ENCODE peak calls at places on chromosome 3, in six cellular contexts. C is HL-60; N is SHP77; M is naive thymus-derived CD8-positive, alpha-beta T cell; Y is stimulated activated CD8-positive, alpha-beta memory T cell treated with anti-CD3 and anti-CD28 coated beads, Interleukin-4, amount 100 ng/mL, for 1 hour; D is posterior cingulate gyrus. G is an unnamed sample.

GRCh38 chr3:16301490-16301889 is 36.5 kb downstream of the OXNAD1 start:
- DNase-seq in C (no peak), N (no peak), M (no peak), Y (no peak), D (no peak), G (no peak)

GRCh38 chr3:63993653-63994079 is 29.6 kb downstream of the PSMD6 start:
- DNase-seq in C (peak; percentile 35), N (peak; percentile 43), M (peak; percentile 47), Y (no peak), D (peak; percentile 88), G (peak; percentile 46)

GRCh38 chr3:34837848-34838741 is 801.2 kb upstream of the ARPP21 start:
- DNase-seq in C (no peak), N (no peak), M (no peak), Y (no peak), D (no peak), G (no peak)

GRCh38 chr3:190017575-190018288 is 103.0 kb downstream of the P3H2 start:
- DNase-seq in C (no peak), N (no peak), M (no peak), Y (no peak), D (no peak), G (no peak)

GRCh38 chr3:134487406-134487805 is 1.5 kb downstream of the CEP63 start:
- DNase-seq in C (peak; percentile 34), N (no peak), M (no peak), Y (no peak), D (no peak), G (no peak)

GRCh38 chr3:85498177-85498576 is 539.4 kb downstream of the CADM2 start:
- DNase-seq in C (no peak), N (no peak), M (no peak), Y (no peak), D (no peak), G (no peak)

GRCh38 chr3:187051724-187052364 is 87.5 kb downstream of the RPL39L start:
- DNase-seq in C (no peak), N (no peak), M (no peak), Y (no peak), D (no peak), G (no peak)

GRCh38 chr3:131083190-131083863 is 56.6 kb downstream of the NEK11 start:
- DNase-seq in C (no peak), N (peak; percentile 55), M (no peak), Y (no peak), D (peak; percentile 99), G (no peak)

GRCh38 chr3:171459942-171460225 is 321 bp downstream of the TNIK start:
- DNase-seq in C (no peak), N (no peak), M (no peak), Y (no peak), D (no peak), G (no peak)

GRCh38 chr3:16842710-16843270 is 42.0 kb upstream of the PLCL2 start:
- DNase-seq in C (no peak), N (peak; percentile 20), M (no peak), Y (no peak), D (no peak), G (no peak)

GRCh38 chr3:27568393-27568792 is 84.2 kb upstream of the SLC4A7 start:
- DNase-seq in C (no peak), N (no peak), M (no peak), Y (no peak), D (peak; percentile 90), G (peak; percentile 18)

GRCh38 chr3:49019941-49020334 is 1.6 kb upstream of the DALRD3 start:
- DNase-seq in C (no peak), N (no peak), M (no peak), Y (no peak), D (peak; percentile 35), G (no peak)

GRCh38 chr3:196842567-196843434 is 24.9 kb upstream of the SENP5 start:
- DNase-seq in C (no peak), N (no peak), M (no peak), Y (no peak), D (no peak), G (no peak)

GRCh38 chr3:97954193-97954827 is 17.9 kb downstream of the RIOX2 start:
- DNase-seq in C (no peak), N (no peak), M (no peak), Y (no peak), D (peak; percentile 58), G (no peak)

GRCh38 chr3:101292027-101292426 is 28.3 kb downstream of the IMPG2 start:
- DNase-seq in C (no peak), N (no peak), M (no peak), Y (no peak), D (no peak), G (no peak)

GRCh38 chr3:186596568-186597287 is 16.1 kb upstream of the AHSG start:
- DNase-seq in C (no peak), N (no peak), M (no peak), Y (no peak), D (no peak), G (no peak)

GRCh38 chr3:94076055-94076454 is 13.2 kb downstream of the NSUN3 start:
- DNase-seq in C (no peak), N (no peak), M (no peak), Y (no peak), D (no peak), G (no peak)

GRCh38 chr3:189839576-189839975 is 208.4 kb downstream of the TP63 start:
- DNase-seq in C (peak; percentile 34), N (no peak), M (no peak), Y (no peak), D (no peak), G (no peak)

GRCh38 chr3:72238341-72238740 is 453.4 kb upstream of the PROK2 start:
- DNase-seq in C (no peak), N (no peak), M (no peak), Y (no peak), D (no peak), G (no peak)

GRCh38 chr3:62936626-62937254 is 61.5 kb upstream of the CADPS start:
- DNase-seq in C (no peak), N (no peak), M (no peak), Y (no peak), D (no peak), G (no peak)

GRCh38 chr3:124685481-124685880 is 44.8 kb upstream of the UMPS start:
- DNase-seq in C (no peak), N (no peak), M (no peak), Y (no peak), D (no peak), G (no peak)

GRCh38 chr3:124773351-124774304 is 43.4 kb downstream of the UMPS start:
- DNase-seq in C (no peak), N (no peak), M (no peak), Y (no peak), D (no peak), G (no peak)

GRCh38 chr3:130088061-130088460 is 6.4 kb downstream of the ALG1L2 start:
- DNase-seq in C (no peak), N (no peak), M (no peak), Y (no peak), D (no peak), G (no peak)

GRCh38 chr3:138933068-138933668 is 13.8 kb downstream of the FOXL2 start:
- DNase-seq in C (no peak), N (no peak), M (no peak), Y (no peak), D (no peak), G (no peak)

GRCh38 chr3:30155755-30156154 is 450.6 kb upstream of the TGFBR2 start:
- DNase-seq in C (no peak), N (no peak), M (no peak), Y (no peak), D (no peak), G (no peak)

GRCh38 chr3:13011369-13012227 is 61.6 kb downstream of the IQSEC1 start:
- DNase-seq in C (peak; percentile 81), N (no peak), M (peak; percentile 80), Y (no peak), D (no peak), G (no peak)

GRCh38 chr3:18300916-18301315 is 124.2 kb downstream of the SATB1 start:
- DNase-seq in C (no peak), N (no peak), M (no peak), Y (no peak), D (no peak), G (no peak)

GRCh38 chr3:94063497-94064119 is 747 bp downstream of the NSUN3 start:
- DNase-seq in C (no peak), N (no peak), M (no peak), Y (no peak), D (no peak), G (no peak)

GRCh38 chr3:17195192-17195611 is 310.4 kb downstream of the PLCL2 start:
- DNase-seq in C (peak; percentile 13), N (no peak), M (no peak), Y (no peak), D (peak; percentile 79), G (peak; percentile 28)

GRCh38 chr3:132033471-132033870 is 1.3 kb downstream of the CPNE4 start:
- DNase-seq in C (no peak), N (no peak), M (no peak), Y (no peak), D (no peak), G (no peak)

GRCh38 chr3:138799822-138800221 is 34.9 kb downstream of the PIK3CB start:
- DNase-seq in C (no peak), N (no peak), M (no peak), Y (no peak), D (no peak), G (no peak)

GRCh38 chr3:15121936-15122335 is 23.0 kb upstream of the RBSN start:
- DNase-seq in C (no peak), N (no peak), M (no peak), Y (no peak), D (no peak), G (no peak)

GRCh38 chr3:120147072-120147871 is 53.0 kb upstream of the GSK3B start:
- DNase-seq in C (no peak), N (no peak), M (peak; percentile 51), Y (peak; percentile 3), D (no peak), G (no peak)

GRCh38 chr3:136055491-136055890 is 90.0 kb downstream of the PPP2R3A start:
- DNase-seq in C (no peak), N (no peak), M (no peak), Y (no peak), D (no peak), G (no peak)

GRCh38 chr3:39148116-39149058 is 5.0 kb downstream of the CSRNP1 start:
- DNase-seq in C (no peak), N (no peak), M (no peak), Y (no peak), D (peak; percentile 58), G (no peak)

GRCh38 chr3:184229424-184230080 is at the start of gene VWA5B2:
- DNase-seq in C (no peak), N (peak; percentile 42), M (peak; percentile 67), Y (peak; percentile 31), D (peak; percentile 94), G (no peak)

GRCh38 chr3:6805236-6805635 is 55.7 kb upstream of the GRM7 start:
- DNase-seq in C (no peak), N (no peak), M (no peak), Y (no peak), D (no peak), G (no peak)

GRCh38 chr3:71011565-71012287 is 571.8 kb downstream of the FOXP1 start:
- DNase-seq in C (no peak), N (no peak), M (no peak), Y (no peak), D (no peak), G (no peak)

GRCh38 chr3:48505146-48505545 is 1.2 kb upstream of the SHISA5 start:
- DNase-seq in C (no peak), N (no peak), M (no peak), Y (no peak), D (peak; percentile 28), G (no peak)

G was measured in cerebellar nuclear complex.